ENCODE peak calls at places on chromosomes 5 and 9, in six cellular contexts. Q is stimulated activated naive CD8-positive, alpha-beta T cell treated with anti-CD3 and anti-CD28 coated beads, Interleukin-15, amount 100 ng/mL, for 72 hours; J is H9; M is T-helper 2 cell; T is cardiac fibroblast; U is central memory CD4-positive, alpha-beta T cell. W is an unnamed sample.

GRCh38 chr5:168696611-168697010 is 117.4 kb upstream of the PANK3 start:
- DNase-seq in Q (no peak), J (no peak), M (no peak), T (peak), U (no peak), W (no peak)

GRCh38 chr5:98779264-98779877 is 5.9 kb downstream of the RGMB start:
- DNase-seq in Q (no peak), J (no peak), M (no peak), T (no peak), U (no peak), W (no peak)

GRCh38 chr9:30932226-30932625 is 1452.2 kb upstream of the ACO1 start:
- DNase-seq in Q (no peak), J (no peak), M (no peak), T (no peak), U (no peak), W (no peak)

GRCh38 chr5:137604348-137605095 is 105.4 kb upstream of the SPOCK1 start:
- DNase-seq in Q (no peak), J (peak), M (no peak), T (no peak), U (no peak), W (no peak)

GRCh38 chr9:89036383-89036782 is 45.1 kb downstream of the S1PR3 start:
- DNase-seq in Q (no peak), J (no peak), M (no peak), T (peak), U (no peak), W (no peak)

GRCh38 chr5:148090780-148091221 is 27.0 kb downstream of the SPINK5 start:
- DNase-seq in Q (no peak), J (no peak), M (no peak), T (no peak), U (no peak), W (no peak)

GRCh38 chr9:110099236-110099741 is 108.7 kb downstream of the C9orf152 start:
- DNase-seq in Q (no peak), J (no peak), M (no peak), T (peak), U (no peak), W (no peak)

GRCh38 chr5:176693477-176693851 is 46.2 kb downstream of the TSPAN17 start:
- DNase-seq in Q (no peak), J (no peak), M (no peak), T (peak), U (no peak), W (no peak)

GRCh38 chr5:180238631-180239030 is 29.6 kb upstream of the RASGEF1C start:
- DNase-seq in Q (no peak), J (no peak), M (no peak), T (no peak), U (no peak), W (no peak)

GRCh38 chr5:411728-412127 is 31.2 kb upstream of the EXOC3 start:
- DNase-seq in Q (peak), J (no peak), M (no peak), T (no peak), U (no peak), W (no peak)

GRCh38 chr9:89256690-89257089 is 54.3 kb upstream of the CKS2 start:
- DNase-seq in Q (no peak), J (no peak), M (no peak), T (no peak), U (no peak), W (no peak)

GRCh38 chr5:107601076-107601475 is 69.7 kb downstream of the EFNA5 start:
- DNase-seq in Q (no peak), J (no peak), M (no peak), T (peak), U (no peak), W (no peak)

GRCh38 chr9:115694991-115695390 is 458.6 kb upstream of the PAPPA start:
- DNase-seq in Q (no peak), J (no peak), M (no peak), T (peak), U (no peak), W (no peak)

GRCh38 chr5:149455889-149456409 is 76.9 kb upstream of the IL17B start:
- DNase-seq in Q (no peak), J (no peak), M (no peak), T (peak), U (no peak), W (no peak)

GRCh38 chr5:133121080-133121479 is 69.3 kb downstream of the HSPA4 start:
- DNase-seq in Q (no peak), J (no peak), M (no peak), T (no peak), U (no peak), W (no peak)

GRCh38 chr9:26271495-26272122 is 593.4 kb upstream of the TUSC1 start:
- DNase-seq in Q (no peak), J (no peak), M (no peak), T (peak), U (no peak), W (no peak)

GRCh38 chr9:95044731-95045508 is 272.6 kb downstream of the FANCC start:
- DNase-seq in Q (no peak), J (peak), M (no peak), T (no peak), U (no peak), W (no peak)

GRCh38 chr5:124941051-124942049 is 194.9 kb upstream of the ZNF608 start:
- DNase-seq in Q (no peak), J (no peak), M (no peak), T (no peak), U (no peak), W (no peak)

W was measured in activated T-cell treated with anti-CD3 and anti-CD28 coated beads, Interleukin-2, amount 50 U/mL, for 4 hours.